ENCODE peak calls at places on chromosomes 13 and 19, in seven cellular contexts. I, S, B, U, Z, C and X are unnamed samples.

GRCh38 chr19:7590256-7590655 is 5.4 kb upstream of the CAMSAP3 start:
- DNase-seq in I (no peak), C (no peak), U (no peak), S (no peak), B (no peak), Z (no peak), X (no peak)

GRCh38 chr19:15279326-15279904 is 47.2 kb upstream of the EPHX3 start:
- DNase-seq in S (no peak), U (no peak), Z (no peak), C (no peak), B (peak), I (no peak), X (no peak)

GRCh38 chr19:55670280-55671053 is 4.6 kb upstream of the EPN1 start:
- DNase-seq in S (no peak), U (peak), Z (peak), C (no peak), I (no peak), B (peak), X (no peak)

GRCh38 chr13:75365724-75366173 is 116.2 kb downstream of the TBC1D4 start:
- DNase-seq in S (no peak), B (no peak), U (peak), C (peak), I (no peak), Z (peak), X (peak)

GRCh38 chr19:19202707-19203011 is 555 bp downstream of the NR2C2AP start:
- DNase-seq in U (no peak), B (no peak), Z (no peak), S (no peak), I (no peak), C (no peak), X (no peak)

GRCh38 chr13:102679449-102680132 is 15.3 kb downstream of the METTL21C start:
- DNase-seq in Z (no peak), C (no peak), I (no peak), U (no peak), B (no peak), S (no peak), X (no peak)

GRCh38 chr19:892243-892996 is 567 bp downstream of the MED16 start:
- DNase-seq in I (no peak), B (no peak), U (no peak), Z (no peak), S (no peak), C (no peak), X (no peak)

GRCh38 chr13:76812971-76813691 is 73.1 kb downstream of the KCTD12 start:
- DNase-seq in Z (no peak), C (no peak), U (no peak), I (no peak), S (no peak), B (no peak), X (no peak)

GRCh38 chr13:71621152-71622124 is 245.6 kb downstream of the DACH1 start:
- DNase-seq in U (no peak), C (no peak), S (no peak), Z (no peak), I (no peak), B (no peak), X (no peak)

GRCh38 chr13:42720116-42720857 is 61.1 kb upstream of the FAM216B start:
- DNase-seq in U (peak), S (no peak), Z (peak), I (peak), C (peak), B (no peak), X (no peak)

GRCh38 chr19:8224394-8225145 is 15.4 kb downstream of the CERS4 start:
- DNase-seq in B (peak), U (no peak), Z (peak), I (no peak), S (no peak), C (no peak), X (no peak)

GRCh38 chr13:33069365-33069764 is 53.1 kb downstream of the KL start:
- DNase-seq in C (no peak), S (no peak), Z (peak), B (no peak), U (no peak), I (no peak), X (no peak)